ENCODE peak calls at places on chromosome 3, in nine cellular contexts. A is HS-27A; B is progenitor cell of endocrine pancreas; D is effector memory CD4-positive, alpha-beta T cell; X is brain microvascular endothelial cell; J is fibroblast of gingiva; W is foreskin keratinocyte; P is spleen; U is left colon. C is an unnamed sample.

GRCh38 chr3:183626877-183627594 is 8.4 kb upstream of the KLHL24 start:
- DNase-seq in J (no peak), W (no peak), U (no peak), D (no peak), P (no peak), X (no peak), B (no peak), A (no peak), C (no peak)

GRCh38 chr3:94417963-94418455 is 355.1 kb downstream of the NSUN3 start:
- DNase-seq in U (no peak), D (no peak), B (no peak), P (peak; percentile 58), A (no peak), W (no peak), J (no peak), X (no peak), C (no peak)

GRCh38 chr3:5426094-5426883 is 238.8 kb downstream of the EDEM1 start:
- DNase-seq in P (peak; percentile 87), J (no peak), W (peak; percentile 54), A (peak; percentile 5), D (no peak), U (peak; percentile 62), X (peak; percentile 40), B (peak; percentile 74), C (peak; percentile 72)

GRCh38 chr3:166425900-166426611 is 588.8 kb upstream of the BCHE start:
- DNase-seq in J (no peak), D (no peak), U (no peak), W (no peak), X (no peak), P (no peak), B (no peak), A (no peak), C (peak; percentile 5)

GRCh38 chr3:134249935-134250716 is 533 bp downstream of the RYK start:
- DNase-seq in D (peak; percentile 6), A (no peak), U (peak; percentile 60), X (peak; percentile 24), P (peak; percentile 93), B (peak; percentile 65), J (peak; percentile 31), W (peak; percentile 36), C (no peak)

GRCh38 chr3:108509873-108510272 is 523 bp downstream of the MYH15 start:
- DNase-seq in P (no peak), X (no peak), U (no peak), W (no peak), A (no peak), B (no peak), D (no peak), J (no peak), C (no peak)

GRCh38 chr3:12185172-12185710 is 26.5 kb upstream of the TIMP4 start:
- DNase-seq in B (no peak), P (no peak), W (no peak), A (no peak), X (no peak), D (no peak), J (no peak), U (no peak), C (no peak)

GRCh38 chr3:58388550-58389061 is 45.0 kb downstream of the PDHB start:
- DNase-seq in W (no peak), B (no peak), U (no peak), J (peak; percentile 95), A (no peak), P (no peak), X (no peak), D (no peak), C (no peak)

GRCh38 chr3:78481050-78481449 is 1286.7 kb downstream of the ROBO1 start:
- DNase-seq in X (no peak), P (no peak), U (no peak), B (no peak), D (no peak), A (no peak), W (no peak), J (no peak), C (no peak)